ENCODE peak calls at places on chromosomes 2 and 18, in eight cellular contexts. C, I, L, X, B, V, G and J are unnamed samples.

GRCh38 chr18:3265564-3266033 is 3.7 kb downstream of the MYL12B start:
- DNase-seq in C (no peak), I (no peak), L (no peak), X (no peak), B (no peak), V (peak), G (peak), J (no peak)

GRCh38 chr2:128437181-128437520 is 118.5 kb upstream of the HS6ST1 start:
- DNase-seq in C (no peak), I (no peak), L (no peak), X (no peak), B (no peak), V (no peak), G (no peak), J (no peak)

GRCh38 chr2:98478088-98478551 is 33.5 kb downstream of the INPP4A start:
- DNase-seq in C (no peak), I (no peak), L (no peak), X (no peak), B (no peak), V (no peak), G (no peak), J (no peak)

GRCh38 chr2:170222298-170222697 is 44.4 kb downstream of the MYO3B start:
- DNase-seq in C (no peak), I (no peak), L (peak), X (no peak), B (no peak), V (no peak), G (no peak), J (no peak)

GRCh38 chr2:127400897-127401756 is 13.4 kb upstream of the MAP3K2 start:
- DNase-seq in C (no peak), I (no peak), L (no peak), X (no peak), B (no peak), V (peak), G (peak), J (no peak)

GRCh38 chr2:74138952-74139323 is 8.8 kb downstream of the BOLA3 start:
- DNase-seq in C (no peak), I (no peak), L (no peak), X (no peak), B (no peak), V (no peak), G (no peak), J (no peak)

GRCh38 chr2:134774074-134774742 is 55.4 kb upstream of the TMEM163 start:
- DNase-seq in C (no peak), I (no peak), L (no peak), X (no peak), B (no peak), V (no peak), G (peak), J (no peak)

GRCh38 chr2:85846411-85846810 is 42.4 kb downstream of the ST3GAL5 start:
- DNase-seq in C (no peak), I (no peak), L (peak), X (no peak), B (no peak), V (peak), G (peak), J (no peak)

GRCh38 chr18:63578357-63578958 is 8.7 kb upstream of the SERPINB13 start:
- DNase-seq in C (peak), I (peak), L (no peak), X (no peak), B (no peak), V (peak), G (peak), J (peak)

GRCh38 chr18:28736951-28737350 is 560.0 kb upstream of the CDH2 start:
- DNase-seq in C (no peak), I (no peak), L (no peak), X (no peak), B (no peak), V (peak), G (peak), J (no peak)

GRCh38 chr2:121189656-121190381 is 95.2 kb downstream of the TFCP2L1 start:
- DNase-seq in C (no peak), I (no peak), L (no peak), X (no peak), B (no peak), V (no peak), G (no peak), J (no peak)

GRCh38 chr2:195610708-195611107 is 46.3 kb upstream of the SLC39A10 start:
- DNase-seq in C (no peak), I (no peak), L (no peak), X (no peak), B (no peak), V (no peak), G (no peak), J (no peak)

GRCh38 chr2:146820672-146821071 is 1024.2 kb upstream of the ACVR2A start:
- DNase-seq in C (no peak), I (no peak), L (no peak), X (no peak), B (no peak), V (peak), G (no peak), J (no peak)

GRCh38 chr2:235979753-235980459 is 188.3 kb downstream of the GBX2 start:
- DNase-seq in C (no peak), I (peak), L (no peak), X (no peak), B (no peak), V (no peak), G (no peak), J (no peak)

GRCh38 chr2:86518498-86518897 is 44.7 kb downstream of the CHMP3 start:
- DNase-seq in C (no peak), I (no peak), L (no peak), X (no peak), B (no peak), V (peak), G (peak), J (peak)

GRCh38 chr18:70469916-70470315 is 181.1 kb downstream of the SOCS6 start:
- DNase-seq in C (no peak), I (no peak), L (no peak), X (no peak), B (no peak), V (no peak), G (no peak), J (no peak)

GRCh38 chr2:179802483-179802882 is 58.9 kb downstream of the ZNF385B start:
- DNase-seq in C (no peak), I (no peak), L (no peak), X (no peak), B (no peak), V (no peak), G (no peak), J (no peak)

GRCh38 chr2:190794466-190795184 is 86.0 kb upstream of the GLS start:
- DNase-seq in C (no peak), I (no peak), L (no peak), X (no peak), B (no peak), V (no peak), G (no peak), J (peak)

GRCh38 chr18:51076503-51076902 is 46.5 kb downstream of the SMAD4 start:
- DNase-seq in C (no peak), I (no peak), L (no peak), X (no peak), B (no peak), V (peak), G (no peak), J (no peak)

GRCh38 chr18:49368876-49369440 is 91.5 kb downstream of the DYM start:
- DNase-seq in C (no peak), I (no peak), L (no peak), X (no peak), B (no peak), V (no peak), G (no peak), J (no peak)

GRCh38 chr2:85753525-85754312 is at the start of gene ATOH8:
- DNase-seq in C (no peak), I (peak), L (no peak), X (no peak), B (peak), V (peak), G (peak), J (peak)

GRCh38 chr2:557635-558301 is 119.4 kb downstream of the TMEM18 start:
- DNase-seq in C (no peak), I (no peak), L (no peak), X (no peak), B (no peak), V (no peak), G (no peak), J (no peak)

GRCh38 chr2:231604685-231605606 is 12.3 kb downstream of the TEX44 start:
- DNase-seq in C (peak), I (peak), L (peak), X (peak), B (peak), V (peak), G (peak), J (peak)

GRCh38 chr2:150204449-150204848 is 283.0 kb downstream of the RND3 start:
- DNase-seq in C (no peak), I (no peak), L (peak), X (no peak), B (no peak), V (peak), G (peak), J (no peak)

GRCh38 chr2:239257511-239257937 is 143.3 kb downstream of the HDAC4 start:
- DNase-seq in C (no peak), I (no peak), L (peak), X (no peak), B (no peak), V (peak), G (peak), J (peak)

GRCh38 chr2:12089001-12089400 is 342.6 kb downstream of the LPIN1 start:
- DNase-seq in C (no peak), I (no peak), L (no peak), X (no peak), B (no peak), V (no peak), G (no peak), J (no peak)

GRCh38 chr2:134177351-134177931 is 76.4 kb upstream of the MGAT5 start:
- DNase-seq in C (no peak), I (peak), L (no peak), X (no peak), B (no peak), V (peak), G (peak), J (no peak)

GRCh38 chr2:41779873-41780272 is 267.9 kb upstream of the PKDCC start:
- DNase-seq in C (no peak), I (no peak), L (no peak), X (no peak), B (no peak), V (no peak), G (no peak), J (no peak)

GRCh38 chr2:173963323-173963816 is 1.8 kb downstream of the SP3 start:
- DNase-seq in C (no peak), I (no peak), L (no peak), X (no peak), B (peak), V (peak), G (peak), J (peak)

GRCh38 chr18:42174909-42175308 is 219.9 kb downstream of the PIK3C3 start:
- DNase-seq in C (peak), I (peak), L (no peak), X (no peak), B (no peak), V (no peak), G (peak), J (no peak)

GRCh38 chr2:192571636-192572035 is 376.9 kb upstream of the TMEFF2 start:
- DNase-seq in C (no peak), I (no peak), L (no peak), X (no peak), B (no peak), V (no peak), G (no peak), J (no peak)

GRCh38 chr18:36589857-36590543 is 238.8 kb downstream of the TPGS2 start:
- DNase-seq in C (no peak), I (no peak), L (no peak), X (no peak), B (no peak), V (peak), G (peak), J (no peak)

GRCh38 chr18:34131008-34131407 is 93.7 kb downstream of the NOL4 start:
- DNase-seq in C (no peak), I (no peak), L (no peak), X (no peak), B (no peak), V (no peak), G (no peak), J (no peak)
- TF ChIP-seq CTCF in C (no peak), I (no peak), L (no peak), X (no peak), B (no peak), V (no peak), G (no peak), J (no peak)

GRCh38 chr2:218398437-218399390 is 954 bp upstream of the CTDSP1 start:
- DNase-seq in C (peak), I (peak), L (no peak), X (no peak), B (no peak), V (peak), G (peak), J (peak)

GRCh38 chr2:218399391-218400166 is at the start of gene CTDSP1:
- DNase-seq in C (peak), I (peak), L (peak), X (peak), B (peak), V (peak), G (peak), J (peak)

GRCh38 chr2:218395826-218396687 is 3.6 kb upstream of the CTDSP1 start:
- DNase-seq in C (peak), I (peak), L (peak), X (peak), B (peak), V (peak), G (peak), J (peak)

GRCh38 chr2:218396688-218397501 is 2.8 kb upstream of the CTDSP1 start:
- DNase-seq in C (no peak), I (peak), L (no peak), X (no peak), B (peak), V (peak), G (peak), J (peak)

DNA sequence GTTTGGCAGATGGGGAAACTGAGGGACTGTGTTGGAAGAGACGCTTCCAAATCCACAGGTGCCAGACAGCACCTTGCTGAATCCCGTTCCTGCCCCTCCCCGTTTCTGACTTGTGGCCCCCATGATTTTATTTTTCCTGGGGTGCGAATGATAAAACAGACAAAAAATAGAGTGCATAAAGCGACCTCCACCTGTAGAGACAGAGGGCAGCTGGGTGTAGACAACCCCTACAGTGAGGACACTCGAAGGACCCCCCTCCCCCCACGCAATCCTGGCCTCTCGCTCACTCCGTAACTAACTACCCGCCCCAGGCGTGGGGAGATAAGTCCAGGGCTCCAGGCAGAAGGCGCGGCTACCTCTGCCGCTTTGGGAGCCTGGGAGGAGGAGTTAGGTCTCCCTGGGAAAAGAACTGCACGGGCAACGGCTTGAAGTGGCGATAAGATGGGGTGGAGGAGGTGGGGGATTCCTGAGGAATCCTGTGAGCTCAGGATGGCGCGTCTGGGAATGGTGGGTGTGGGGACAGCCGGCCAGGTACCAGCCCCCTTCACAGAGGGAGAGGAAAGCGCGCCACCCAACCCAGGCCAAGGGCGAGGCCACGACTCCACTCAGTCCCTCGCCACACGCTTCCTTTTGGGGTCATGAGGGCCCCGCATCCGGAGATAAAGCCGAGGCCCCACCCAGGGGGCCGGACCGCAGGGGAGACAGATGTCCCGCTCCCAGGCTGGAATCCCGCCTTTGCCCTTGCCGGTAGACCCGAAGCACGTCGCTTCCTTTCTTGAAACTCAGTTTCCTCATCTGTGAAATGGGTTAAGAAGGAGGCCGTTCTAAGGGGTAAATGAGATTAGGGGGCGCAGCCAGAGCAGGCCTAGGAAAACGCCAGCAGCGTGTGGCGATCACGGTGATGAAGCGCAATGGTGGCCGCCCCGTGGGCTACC is 1.9 kb upstream of the CTDSP1 start:
- DNase-seq in C (peak), I (peak), L (no peak), X (no peak), B (no peak), V (peak), G (peak), J (peak)
- TF ChIP-seq CTCF in C (no peak), I (no peak), L (no peak), X (peak), B (no peak), V (no peak), G (no peak), J (no peak)

GRCh38 chr18:58581265-58581664 is 47.6 kb downstream of the ALPK2 start:
- DNase-seq in C (no peak), I (no peak), L (peak), X (no peak), B (no peak), V (peak), G (peak), J (no peak)

GRCh38 chr18:58586269-58586668 is 42.6 kb downstream of the ALPK2 start:
- DNase-seq in C (no peak), I (no peak), L (no peak), X (no peak), B (no peak), V (no peak), G (no peak), J (no peak)

GRCh38 chr18:58583569-58583968 is 45.3 kb downstream of the ALPK2 start:
- DNase-seq in C (no peak), I (no peak), L (no peak), X (no peak), B (no peak), V (no peak), G (no peak), J (no peak)

GRCh38 chr18:58586886-58587285 is 42.0 kb downstream of the ALPK2 start:
- DNase-seq in C (no peak), I (no peak), L (no peak), X (no peak), B (no peak), V (no peak), G (no peak), J (no peak)

GRCh38 chr18:58584219-58585127 is 44.4 kb downstream of the ALPK2 start:
- DNase-seq in C (no peak), I (peak), L (no peak), X (no peak), B (no peak), V (peak), G (peak), J (no peak)
- TF ChIP-seq CTCF in C (no peak), I (no peak), L (peak), X (no peak), B (no peak), V (no peak), G (peak), J (no peak)

GRCh38 chr2:140242889-140243288 is 1462.7 kb upstream of the NXPH2 start:
- DNase-seq in C (no peak), I (no peak), L (no peak), X (no peak), B (no peak), V (no peak), G (no peak), J (no peak)
- TF ChIP-seq CTCF in C (no peak), I (no peak), L (peak), X (no peak), B (no peak), V (no peak), G (no peak), J (no peak)

DNA sequence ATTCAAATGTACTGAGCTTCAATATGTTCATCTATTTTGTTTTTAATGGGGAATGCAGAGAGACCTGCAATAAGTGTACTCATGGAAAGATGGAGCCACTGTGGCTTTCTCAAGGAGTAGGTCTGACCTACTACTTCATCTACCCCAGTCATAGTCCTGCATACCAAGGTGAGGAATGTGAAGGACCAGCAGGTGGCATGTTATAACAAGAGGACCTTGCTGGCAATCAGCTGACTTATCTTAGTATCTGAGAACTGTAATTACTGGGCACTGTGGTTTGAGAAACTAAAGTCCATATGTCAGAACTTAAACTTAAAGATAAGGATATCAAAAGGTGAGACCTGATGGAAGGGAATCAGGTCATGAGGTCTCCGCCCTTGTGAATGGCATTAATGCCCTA is 1104.2 kb downstream of the BCL11A start:
- DNase-seq in C (no peak), I (no peak), L (no peak), X (no peak), B (peak), V (no peak), G (no peak), J (no peak)
- TF ChIP-seq CTCF in C (no peak), I (no peak), L (no peak), X (peak), B (no peak), V (no peak), G (no peak), J (no peak)

DNA sequence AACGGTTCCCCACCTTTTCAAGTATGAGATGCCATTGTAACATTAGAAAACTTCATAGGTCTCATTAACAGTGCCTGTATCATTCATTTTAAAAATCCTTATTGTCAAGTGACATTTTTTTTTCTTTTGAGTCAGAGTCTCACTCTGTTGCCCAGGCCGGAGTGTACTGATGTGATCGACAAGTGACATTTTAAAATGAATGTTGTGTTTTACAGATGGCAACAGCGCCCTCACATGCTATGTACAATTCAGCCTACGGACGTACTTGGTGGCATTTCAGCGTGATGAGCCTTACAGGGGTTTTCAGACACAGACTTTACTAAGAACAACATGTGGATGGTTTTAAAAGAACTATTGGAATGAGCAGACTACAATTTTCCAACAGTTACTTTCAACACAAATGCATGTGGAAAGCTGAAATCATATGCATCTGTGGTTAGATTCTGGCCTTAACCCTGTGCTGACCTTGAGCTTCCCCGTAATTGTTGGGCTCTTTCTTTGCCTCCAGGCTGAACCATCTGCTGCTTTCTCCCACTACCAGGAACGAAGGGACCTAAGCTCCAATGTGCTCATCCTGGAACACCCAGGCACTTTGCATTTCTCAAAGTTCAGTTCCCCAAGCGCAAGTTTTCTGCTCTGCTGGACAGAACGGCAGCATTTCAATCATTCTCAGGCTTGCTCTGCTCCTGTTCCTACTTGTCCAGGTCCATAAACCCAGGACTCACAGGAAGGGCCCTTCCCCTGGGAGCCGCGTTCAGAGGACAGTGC is 119.9 kb upstream of the NDUFV2 start:
- DNase-seq in C (no peak), I (no peak), L (peak), X (no peak), B (peak), V (peak), G (peak), J (peak)
- TF ChIP-seq CTCF in C (peak), I (no peak), L (peak), X (peak), B (peak), V (peak), G (peak), J (no peak)

GRCh38 chr2:43130548-43130875 is 95.9 kb downstream of the ZFP36L2 start:
- DNase-seq in C (no peak), I (no peak), L (no peak), X (no peak), B (no peak), V (no peak), G (no peak), J (no peak)

GRCh38 chr2:43129676-43130547 is 96.5 kb downstream of the ZFP36L2 start:
- DNase-seq in C (no peak), I (no peak), L (no peak), X (no peak), B (peak), V (peak), G (no peak), J (peak)

GRCh38 chr2:43132523-43133301 is 93.7 kb downstream of the ZFP36L2 start:
- DNase-seq in C (no peak), I (no peak), L (no peak), X (no peak), B (no peak), V (no peak), G (no peak), J (peak)

GRCh38 chr2:43131890-43132522 is 94.4 kb downstream of the ZFP36L2 start:
- DNase-seq in C (no peak), I (no peak), L (no peak), X (no peak), B (no peak), V (no peak), G (no peak), J (no peak)

GRCh38 chr2:43131051-43131889 is 95.1 kb downstream of the ZFP36L2 start:
- DNase-seq in C (no peak), I (no peak), L (peak), X (peak), B (peak), V (peak), G (peak), J (peak)
- TF ChIP-seq CTCF in C (peak), I (no peak), L (peak), X (peak), B (peak), V (peak), G (peak), J (peak)